ENCODE peak calls at places on chromosome 2, in eight cellular contexts. One of them, this sample, is unnamed.

GRCh38 chr2:17690776-17691175 is 62.8 kb downstream of the SMC6 start:
- DNase-seq in choroid plexus epithelial cell: no peak
- DNase-seq in HFF-Myc: no peak
- DNase-seq in activated naive CD4-positive, alpha-beta T cell treated with anti-CD3 and anti-CD28 coated beads, Interleukin-2, amount 50 U/mL, for 16 hours: no peak
- DNase-seq in cerebellum: no peak
- DNase-seq in RWPE1: no peak
- DNase-seq in stimulated activated CD4-positive, alpha-beta T cell treated with anti-CD3 and anti-CD28 coated beads, TNF-alpha, amount 100 ng/mL, for 4 hours: no peak
- DNase-seq in heart right ventricle: no peak
- DNase-seq in this sample: no peak

GRCh38 chr2:164689020-164689419 is 67.7 kb upstream of the GRB14 start:
- DNase-seq in RWPE1: no peak
- DNase-seq in choroid plexus epithelial cell: no peak
- DNase-seq in HFF-Myc: no peak
- DNase-seq in cerebellum: no peak
- DNase-seq in heart right ventricle: no peak
- DNase-seq in stimulated activated CD4-positive, alpha-beta T cell treated with anti-CD3 and anti-CD28 coated beads, TNF-alpha, amount 100 ng/mL, for 4 hours: no peak
- DNase-seq in activated naive CD4-positive, alpha-beta T cell treated with anti-CD3 and anti-CD28 coated beads, Interleukin-2, amount 50 U/mL, for 16 hours: no peak
- DNase-seq in this sample: no peak

GRCh38 chr2:69965756-69966447 is 4.5 kb upstream of the ASPRV1 start:
- DNase-seq in activated naive CD4-positive, alpha-beta T cell treated with anti-CD3 and anti-CD28 coated beads, Interleukin-2, amount 50 U/mL, for 16 hours: no peak
- DNase-seq in stimulated activated CD4-positive, alpha-beta T cell treated with anti-CD3 and anti-CD28 coated beads, TNF-alpha, amount 100 ng/mL, for 4 hours: no peak
- DNase-seq in HFF-Myc: no peak
- DNase-seq in cerebellum: no peak
- DNase-seq in heart right ventricle: no peak
- DNase-seq in RWPE1: no peak
- DNase-seq in choroid plexus epithelial cell: no peak
- DNase-seq in this sample: no peak

GRCh38 chr2:182924311-182924710 is 57.9 kb upstream of the FRZB start:
- DNase-seq in HFF-Myc: no peak
- DNase-seq in stimulated activated CD4-positive, alpha-beta T cell treated with anti-CD3 and anti-CD28 coated beads, TNF-alpha, amount 100 ng/mL, for 4 hours: no peak
- DNase-seq in cerebellum: no peak
- DNase-seq in activated naive CD4-positive, alpha-beta T cell treated with anti-CD3 and anti-CD28 coated beads, Interleukin-2, amount 50 U/mL, for 16 hours: no peak
- DNase-seq in heart right ventricle: no peak
- DNase-seq in choroid plexus epithelial cell: peak
- DNase-seq in RWPE1: no peak
- DNase-seq in this sample: peak

GRCh38 chr2:10532631-10533101 is 84.5 kb upstream of the ODC1 start:
- DNase-seq in RWPE1: no peak
- DNase-seq in choroid plexus epithelial cell: no peak
- DNase-seq in HFF-Myc: no peak
- DNase-seq in heart right ventricle: no peak
- DNase-seq in stimulated activated CD4-positive, alpha-beta T cell treated with anti-CD3 and anti-CD28 coated beads, TNF-alpha, amount 100 ng/mL, for 4 hours: no peak
- DNase-seq in cerebellum: no peak
- DNase-seq in activated naive CD4-positive, alpha-beta T cell treated with anti-CD3 and anti-CD28 coated beads, Interleukin-2, amount 50 U/mL, for 16 hours: no peak
- DNase-seq in this sample: no peak

GRCh38 chr2:135299656-135300244 is 231.3 kb downstream of the ZRANB3 start:
- DNase-seq in choroid plexus epithelial cell: peak
- DNase-seq in RWPE1: no peak
- DNase-seq in cerebellum: no peak
- DNase-seq in HFF-Myc: no peak
- DNase-seq in activated naive CD4-positive, alpha-beta T cell treated with anti-CD3 and anti-CD28 coated beads, Interleukin-2, amount 50 U/mL, for 16 hours: no peak
- DNase-seq in heart right ventricle: no peak
- DNase-seq in stimulated activated CD4-positive, alpha-beta T cell treated with anti-CD3 and anti-CD28 coated beads, TNF-alpha, amount 100 ng/mL, for 4 hours: no peak
- DNase-seq in this sample: peak

GRCh38 chr2:39156107-39156506 is 35.3 kb upstream of the SOS1 start:
- DNase-seq in stimulated activated CD4-positive, alpha-beta T cell treated with anti-CD3 and anti-CD28 coated beads, TNF-alpha, amount 100 ng/mL, for 4 hours: no peak
- DNase-seq in heart right ventricle: no peak
- DNase-seq in choroid plexus epithelial cell: peak
- DNase-seq in activated naive CD4-positive, alpha-beta T cell treated with anti-CD3 and anti-CD28 coated beads, Interleukin-2, amount 50 U/mL, for 16 hours: no peak
- DNase-seq in RWPE1: no peak
- DNase-seq in HFF-Myc: no peak
- DNase-seq in cerebellum: no peak
- DNase-seq in this sample: peak

GRCh38 chr2:101380376-101380775 is 6.9 kb downstream of the CREG2 start:
- DNase-seq in stimulated activated CD4-positive, alpha-beta T cell treated with anti-CD3 and anti-CD28 coated beads, TNF-alpha, amount 100 ng/mL, for 4 hours: no peak
- DNase-seq in choroid plexus epithelial cell: peak
- DNase-seq in activated naive CD4-positive, alpha-beta T cell treated with anti-CD3 and anti-CD28 coated beads, Interleukin-2, amount 50 U/mL, for 16 hours: no peak
- DNase-seq in HFF-Myc: no peak
- DNase-seq in cerebellum: no peak
- DNase-seq in heart right ventricle: peak
- DNase-seq in RWPE1: peak
- DNase-seq in this sample: no peak

GRCh38 chr2:128347701-128348504 is 29.2 kb upstream of the HS6ST1 start:
- DNase-seq in heart right ventricle: peak
- DNase-seq in RWPE1: no peak
- DNase-seq in stimulated activated CD4-positive, alpha-beta T cell treated with anti-CD3 and anti-CD28 coated beads, TNF-alpha, amount 100 ng/mL, for 4 hours: no peak
- DNase-seq in HFF-Myc: peak
- DNase-seq in choroid plexus epithelial cell: peak
- DNase-seq in cerebellum: peak
- DNase-seq in activated naive CD4-positive, alpha-beta T cell treated with anti-CD3 and anti-CD28 coated beads, Interleukin-2, amount 50 U/mL, for 16 hours: no peak
- DNase-seq in this sample: peak

GRCh38 chr2:231614559-231615057 is 21.9 kb downstream of the TEX44 start:
- DNase-seq in RWPE1: no peak
- DNase-seq in heart right ventricle: peak
- DNase-seq in cerebellum: peak
- DNase-seq in activated naive CD4-positive, alpha-beta T cell treated with anti-CD3 and anti-CD28 coated beads, Interleukin-2, amount 50 U/mL, for 16 hours: peak
- DNase-seq in stimulated activated CD4-positive, alpha-beta T cell treated with anti-CD3 and anti-CD28 coated beads, TNF-alpha, amount 100 ng/mL, for 4 hours: peak
- DNase-seq in HFF-Myc: no peak
- DNase-seq in choroid plexus epithelial cell: no peak
- DNase-seq in this sample: no peak

GRCh38 chr2:31231571-31232287 is 2.2 kb upstream of the EHD3 start:
- DNase-seq in activated naive CD4-positive, alpha-beta T cell treated with anti-CD3 and anti-CD28 coated beads, Interleukin-2, amount 50 U/mL, for 16 hours: no peak
- DNase-seq in HFF-Myc: no peak
- DNase-seq in cerebellum: no peak
- DNase-seq in RWPE1: no peak
- DNase-seq in stimulated activated CD4-positive, alpha-beta T cell treated with anti-CD3 and anti-CD28 coated beads, TNF-alpha, amount 100 ng/mL, for 4 hours: no peak
- DNase-seq in choroid plexus epithelial cell: no peak
- DNase-seq in heart right ventricle: no peak
- DNase-seq in this sample: no peak

GRCh38 chr2:60644942-60645341 is 91.5 kb upstream of the BCL11A start:
- DNase-seq in HFF-Myc: no peak
- DNase-seq in activated naive CD4-positive, alpha-beta T cell treated with anti-CD3 and anti-CD28 coated beads, Interleukin-2, amount 50 U/mL, for 16 hours: no peak
- DNase-seq in cerebellum: no peak
- DNase-seq in stimulated activated CD4-positive, alpha-beta T cell treated with anti-CD3 and anti-CD28 coated beads, TNF-alpha, amount 100 ng/mL, for 4 hours: no peak
- DNase-seq in heart right ventricle: peak
- DNase-seq in RWPE1: no peak
- DNase-seq in choroid plexus epithelial cell: no peak
- DNase-seq in this sample: no peak

GRCh38 chr2:190280565-190281330 is 38.9 kb downstream of the HIBCH start:
- DNase-seq in HFF-Myc: no peak
- DNase-seq in activated naive CD4-positive, alpha-beta T cell treated with anti-CD3 and anti-CD28 coated beads, Interleukin-2, amount 50 U/mL, for 16 hours: no peak
- DNase-seq in RWPE1: no peak
- DNase-seq in heart right ventricle: no peak
- DNase-seq in stimulated activated CD4-positive, alpha-beta T cell treated with anti-CD3 and anti-CD28 coated beads, TNF-alpha, amount 100 ng/mL, for 4 hours: no peak
- DNase-seq in choroid plexus epithelial cell: no peak
- DNase-seq in cerebellum: no peak
- DNase-seq in this sample: no peak

GRCh38 chr2:45681675-45682074 is 30.2 kb downstream of the PRKCE start:
- DNase-seq in RWPE1: peak
- DNase-seq in activated naive CD4-positive, alpha-beta T cell treated with anti-CD3 and anti-CD28 coated beads, Interleukin-2, amount 50 U/mL, for 16 hours: no peak
- DNase-seq in choroid plexus epithelial cell: peak
- DNase-seq in stimulated activated CD4-positive, alpha-beta T cell treated with anti-CD3 and anti-CD28 coated beads, TNF-alpha, amount 100 ng/mL, for 4 hours: no peak
- DNase-seq in heart right ventricle: peak
- DNase-seq in HFF-Myc: peak
- DNase-seq in cerebellum: peak
- DNase-seq in this sample: peak

GRCh38 chr2:137262600-137262999 is 497.3 kb downstream of the THSD7B start:
- DNase-seq in stimulated activated CD4-positive, alpha-beta T cell treated with anti-CD3 and anti-CD28 coated beads, TNF-alpha, amount 100 ng/mL, for 4 hours: no peak
- DNase-seq in heart right ventricle: no peak
- DNase-seq in HFF-Myc: no peak
- DNase-seq in activated naive CD4-positive, alpha-beta T cell treated with anti-CD3 and anti-CD28 coated beads, Interleukin-2, amount 50 U/mL, for 16 hours: no peak
- DNase-seq in RWPE1: no peak
- DNase-seq in cerebellum: no peak
- DNase-seq in choroid plexus epithelial cell: no peak
- DNase-seq in this sample: peak

GRCh38 chr2:143762176-143762928 is 633.1 kb downstream of the ARHGAP15 start:
- DNase-seq in cerebellum: no peak
- DNase-seq in choroid plexus epithelial cell: no peak
- DNase-seq in heart right ventricle: no peak
- DNase-seq in activated naive CD4-positive, alpha-beta T cell treated with anti-CD3 and anti-CD28 coated beads, Interleukin-2, amount 50 U/mL, for 16 hours: no peak
- DNase-seq in RWPE1: no peak
- DNase-seq in stimulated activated CD4-positive, alpha-beta T cell treated with anti-CD3 and anti-CD28 coated beads, TNF-alpha, amount 100 ng/mL, for 4 hours: no peak
- DNase-seq in HFF-Myc: no peak
- DNase-seq in this sample: peak

GRCh38 chr2:145800201-145801091 is 1280.5 kb upstream of the ZEB2 start:
- DNase-seq in cerebellum: no peak
- DNase-seq in stimulated activated CD4-positive, alpha-beta T cell treated with anti-CD3 and anti-CD28 coated beads, TNF-alpha, amount 100 ng/mL, for 4 hours: no peak
- DNase-seq in heart right ventricle: no peak
- DNase-seq in RWPE1: peak
- DNase-seq in HFF-Myc: no peak
- DNase-seq in activated naive CD4-positive, alpha-beta T cell treated with anti-CD3 and anti-CD28 coated beads, Interleukin-2, amount 50 U/mL, for 16 hours: no peak
- DNase-seq in choroid plexus epithelial cell: peak
- DNase-seq in this sample: no peak